ENCODE peak calls at places on chromosomes 7 and 10, in six cellular contexts. One of them, this sample, is unnamed.

GRCh38 chr7:106795171-106795876 is 69.8 kb upstream of the PIK3CG start:
- DNase-seq in mesendoderm: no peak
- DNase-seq in H9: no peak
- DNase-seq in mesenchymal stem cell: no peak
- DNase-seq in neuronal stem cell: no peak
- DNase-seq in trophoblast cell: no peak
- DNase-seq in this sample: no peak

GRCh38 chr7:27922907-27923306 is 182.9 kb downstream of the TAX1BP1 start:
- DNase-seq in mesendoderm: peak
- DNase-seq in neuronal stem cell: no peak
- DNase-seq in mesenchymal stem cell: no peak
- DNase-seq in trophoblast cell: no peak
- DNase-seq in H9: no peak
- DNase-seq in this sample: no peak

GRCh38 chr7:98617051-98617959 is at the start of gene NPTX2:
- DNase-seq in mesendoderm: peak
- DNase-seq in trophoblast cell: no peak
- DNase-seq in neuronal stem cell: peak
- DNase-seq in mesenchymal stem cell: no peak
- DNase-seq in H9: peak
- DNase-seq in this sample: no peak

GRCh38 chr7:75735059-75735458 is 3.7 kb downstream of the HIP1 start:
- DNase-seq in mesenchymal stem cell: no peak
- DNase-seq in H9: no peak
- DNase-seq in mesendoderm: no peak
- DNase-seq in trophoblast cell: peak
- DNase-seq in neuronal stem cell: no peak
- DNase-seq in this sample: no peak

GRCh38 chr7:151940048-151940845 is 16.0 kb upstream of the GALNTL5 start:
- DNase-seq in neuronal stem cell: no peak
- DNase-seq in H9: no peak
- DNase-seq in trophoblast cell: no peak
- DNase-seq in mesendoderm: no peak
- DNase-seq in mesenchymal stem cell: peak
- DNase-seq in this sample: peak

GRCh38 chr10:110498982-110499795 is 1.5 kb downstream of the DUSP5 start:
- DNase-seq in H9: peak
- DNase-seq in mesenchymal stem cell: peak
- DNase-seq in neuronal stem cell: no peak
- DNase-seq in trophoblast cell: no peak
- DNase-seq in mesendoderm: peak
- DNase-seq in this sample: peak

GRCh38 chr7:81414411-81414810 is 355.4 kb downstream of the HGF start:
- DNase-seq in mesendoderm: no peak
- DNase-seq in H9: no peak
- DNase-seq in trophoblast cell: no peak
- DNase-seq in mesenchymal stem cell: no peak
- DNase-seq in neuronal stem cell: no peak
- DNase-seq in this sample: no peak

GRCh38 chr7:129262333-129262732 is 37.5 kb downstream of the AHCYL2 start:
- DNase-seq in mesendoderm: no peak
- DNase-seq in H9: no peak
- DNase-seq in trophoblast cell: no peak
- DNase-seq in neuronal stem cell: no peak
- DNase-seq in mesenchymal stem cell: peak
- DNase-seq in this sample: no peak

GRCh38 chr7:73823257-73823656 is 7.5 kb upstream of the CLDN4 start:
- DNase-seq in neuronal stem cell: no peak
- DNase-seq in trophoblast cell: no peak
- DNase-seq in mesendoderm: no peak
- DNase-seq in mesenchymal stem cell: no peak
- DNase-seq in H9: no peak
- DNase-seq in this sample: no peak

GRCh38 chr10:122086416-122087240 is 97.7 kb downstream of the TACC2 start:
- DNase-seq in mesendoderm: no peak
- DNase-seq in H9: no peak
- DNase-seq in trophoblast cell: no peak
- DNase-seq in mesenchymal stem cell: no peak
- DNase-seq in neuronal stem cell: no peak
- DNase-seq in this sample: no peak

GRCh38 chr10:122083478-122084025 is 94.6 kb downstream of the TACC2 start:
- DNase-seq in H9: no peak
- DNase-seq in neuronal stem cell: no peak
- DNase-seq in trophoblast cell: no peak
- DNase-seq in mesenchymal stem cell: no peak
- DNase-seq in mesendoderm: no peak
- DNase-seq in this sample: no peak

GRCh38 chr10:122084286-122085041 is 95.5 kb downstream of the TACC2 start:
- DNase-seq in neuronal stem cell: no peak
- DNase-seq in mesenchymal stem cell: no peak
- DNase-seq in H9: no peak
- DNase-seq in trophoblast cell: no peak
- DNase-seq in mesendoderm: no peak
- DNase-seq in this sample: no peak

GRCh38 chr10:122087436-122087835 is 98.5 kb downstream of the TACC2 start:
- DNase-seq in neuronal stem cell: no peak
- DNase-seq in mesendoderm: no peak
- DNase-seq in H9: no peak
- DNase-seq in mesenchymal stem cell: no peak
- DNase-seq in trophoblast cell: no peak
- DNase-seq in this sample: no peak

DNA sequence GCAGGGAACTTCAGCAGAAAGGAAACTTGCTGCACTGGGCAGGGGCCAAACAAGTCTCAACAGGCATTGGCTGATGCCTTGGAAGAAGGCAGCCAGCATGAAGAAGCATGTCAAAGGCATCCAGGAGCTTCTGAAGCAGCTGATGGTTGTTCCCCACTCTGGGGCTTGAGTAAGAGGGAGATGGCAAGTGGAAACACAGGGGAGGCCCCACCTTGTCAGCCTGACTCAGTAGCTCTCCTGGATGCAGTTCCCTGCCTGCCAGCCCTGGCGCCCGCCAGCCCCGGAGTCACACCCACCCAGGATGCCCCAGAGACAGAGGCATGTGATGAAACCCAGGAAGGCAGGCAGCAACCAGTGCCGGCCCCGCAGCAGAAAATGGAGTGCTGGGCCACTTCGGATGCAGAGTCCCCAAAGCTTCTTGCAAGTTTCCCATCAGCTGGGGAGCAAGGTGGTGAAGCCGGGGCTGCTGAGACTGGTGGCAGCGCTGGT is 96.5 kb downstream of the TACC2 start:
- DNase-seq in H9: no peak
- DNase-seq in mesendoderm: no peak
- DNase-seq in trophoblast cell: no peak
- DNase-seq in mesenchymal stem cell: no peak
- DNase-seq in neuronal stem cell: no peak
- DNase-seq in this sample: no peak
- H4K8ac ChIP-seq in H9: no peak
- H4K8ac ChIP-seq in mesendoderm: no peak
- H4K8ac ChIP-seq in trophoblast cell: no peak
- H4K8ac ChIP-seq in mesenchymal stem cell: no peak
- H4K8ac ChIP-seq in neuronal stem cell: no peak
- H4K8ac ChIP-seq in this sample: no peak

GRCh38 chr10:48572414-48572813 is 32.5 kb downstream of the ARHGAP22 start:
- DNase-seq in mesenchymal stem cell: no peak
- DNase-seq in neuronal stem cell: no peak
- DNase-seq in trophoblast cell: no peak
- DNase-seq in mesendoderm: no peak
- DNase-seq in H9: no peak
- DNase-seq in this sample: peak
- H4K8ac ChIP-seq in mesenchymal stem cell: no peak
- H4K8ac ChIP-seq in neuronal stem cell: no peak
- H4K8ac ChIP-seq in trophoblast cell: no peak
- H4K8ac ChIP-seq in mesendoderm: no peak
- H4K8ac ChIP-seq in H9: no peak
- H4K8ac ChIP-seq in this sample: no peak

GRCh38 chr10:60942604-60943269 is 1.2 kb downstream of the RHOBTB1 start:
- DNase-seq in mesendoderm: no peak
- DNase-seq in mesenchymal stem cell: peak
- DNase-seq in H9: no peak
- DNase-seq in trophoblast cell: no peak
- DNase-seq in neuronal stem cell: no peak
- DNase-seq in this sample: peak

GRCh38 chr10:60942134-60942533 is 1.9 kb downstream of the RHOBTB1 start:
- DNase-seq in trophoblast cell: no peak
- DNase-seq in mesendoderm: no peak
- DNase-seq in mesenchymal stem cell: no peak
- DNase-seq in H9: no peak
- DNase-seq in neuronal stem cell: no peak
- DNase-seq in this sample: no peak

GRCh38 chr10:60944159-60944909 is at the start of gene RHOBTB1:
- DNase-seq in mesendoderm: peak
- DNase-seq in mesenchymal stem cell: peak
- DNase-seq in trophoblast cell: peak
- DNase-seq in H9: peak
- DNase-seq in neuronal stem cell: peak
- DNase-seq in this sample: peak

GRCh38 chr10:60944910-60945297 is 919 bp upstream of the RHOBTB1 start:
- DNase-seq in mesendoderm: no peak
- DNase-seq in neuronal stem cell: no peak
- DNase-seq in H9: no peak
- DNase-seq in trophoblast cell: no peak
- DNase-seq in mesenchymal stem cell: no peak
- DNase-seq in this sample: no peak

DNA sequence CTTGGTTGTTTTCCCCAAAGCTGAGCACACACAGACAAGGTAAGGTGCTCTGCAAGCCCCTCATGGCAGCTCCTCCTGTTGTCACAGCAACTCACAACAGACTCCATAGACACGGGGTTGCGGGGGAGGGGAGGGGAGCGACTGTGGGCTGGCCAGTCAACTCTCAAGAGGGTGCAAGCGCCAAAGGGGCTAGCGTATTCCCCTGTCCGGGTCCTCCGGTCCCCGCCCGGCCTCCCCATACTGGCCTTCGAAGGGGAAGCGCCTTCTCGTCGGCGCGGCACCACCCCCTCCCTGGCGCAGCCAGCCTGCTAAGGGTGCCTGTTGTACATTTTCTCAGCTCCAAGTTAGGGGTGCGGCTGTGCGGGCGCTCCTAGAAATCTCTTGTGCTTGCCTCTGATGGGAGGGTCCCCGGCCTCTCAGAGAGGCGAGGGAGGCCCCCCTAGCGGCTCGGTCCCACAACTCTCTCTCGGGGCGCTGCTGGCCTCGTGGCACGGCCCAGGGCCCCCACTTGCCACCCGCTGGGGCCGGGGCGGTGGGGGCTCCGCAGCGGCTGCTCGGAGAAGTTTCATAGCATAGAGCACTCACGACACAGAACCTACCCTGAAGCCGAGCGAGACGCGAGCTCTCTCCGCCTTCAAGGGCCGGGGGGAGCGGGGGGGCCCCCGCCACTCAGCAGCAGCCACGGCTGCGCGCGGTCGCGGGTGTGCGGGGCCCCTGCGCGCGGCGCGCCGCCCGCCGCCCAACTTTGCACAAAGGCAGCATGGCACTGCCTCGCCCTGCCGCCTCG is 420 bp downstream of the RHOBTB1 start:
- DNase-seq in mesendoderm: peak
- DNase-seq in neuronal stem cell: peak
- DNase-seq in H9: peak
- DNase-seq in trophoblast cell: no peak
- DNase-seq in mesenchymal stem cell: peak
- DNase-seq in this sample: peak
- H4K8ac ChIP-seq in mesendoderm: no peak
- H4K8ac ChIP-seq in neuronal stem cell: no peak
- H4K8ac ChIP-seq in H9: no peak
- H4K8ac ChIP-seq in trophoblast cell: peak
- H4K8ac ChIP-seq in mesenchymal stem cell: peak
- H4K8ac ChIP-seq in this sample: peak

GRCh38 chr7:711093-711966 is 15.2 kb upstream of the DNAAF5 start:
- DNase-seq in trophoblast cell: no peak
- DNase-seq in mesenchymal stem cell: no peak
- DNase-seq in H9: no peak
- DNase-seq in mesendoderm: no peak
- DNase-seq in neuronal stem cell: no peak
- DNase-seq in this sample: no peak
- H4K8ac ChIP-seq in trophoblast cell: no peak
- H4K8ac ChIP-seq in mesenchymal stem cell: peak
- H4K8ac ChIP-seq in H9: no peak
- H4K8ac ChIP-seq in mesendoderm: no peak
- H4K8ac ChIP-seq in neuronal stem cell: no peak
- H4K8ac ChIP-seq in this sample: no peak

GRCh38 chr10:21526952-21527633 is 1.6 kb upstream of the SKIDA1 start:
- DNase-seq in trophoblast cell: peak
- DNase-seq in neuronal stem cell: no peak
- DNase-seq in mesenchymal stem cell: peak
- DNase-seq in H9: peak
- DNase-seq in mesendoderm: peak
- DNase-seq in this sample: peak
- H4K8ac ChIP-seq in trophoblast cell: peak
- H4K8ac ChIP-seq in neuronal stem cell: no peak
- H4K8ac ChIP-seq in mesenchymal stem cell: peak
- H4K8ac ChIP-seq in H9: no peak
- H4K8ac ChIP-seq in mesendoderm: peak
- H4K8ac ChIP-seq in this sample: peak

GRCh38 chr7:881441-882234 is 5.3 kb downstream of the GET4 start:
- DNase-seq in mesendoderm: no peak
- DNase-seq in H9: no peak
- DNase-seq in neuronal stem cell: no peak
- DNase-seq in trophoblast cell: no peak
- DNase-seq in mesenchymal stem cell: no peak
- DNase-seq in this sample: no peak

GRCh38 chr7:884191-885003 is 8.0 kb downstream of the GET4 start:
- DNase-seq in neuronal stem cell: no peak
- DNase-seq in trophoblast cell: no peak
- DNase-seq in mesenchymal stem cell: no peak
- DNase-seq in mesendoderm: no peak
- DNase-seq in H9: no peak
- DNase-seq in this sample: no peak

GRCh38 chr7:880450-880849 is 4.1 kb downstream of the GET4 start:
- DNase-seq in neuronal stem cell: no peak
- DNase-seq in mesenchymal stem cell: no peak
- DNase-seq in mesendoderm: no peak
- DNase-seq in H9: no peak
- DNase-seq in trophoblast cell: no peak
- DNase-seq in this sample: no peak

GRCh38 chr7:883029-884021 is 7.0 kb downstream of the GET4 start:
- DNase-seq in H9: no peak
- DNase-seq in neuronal stem cell: no peak
- DNase-seq in trophoblast cell: no peak
- DNase-seq in mesendoderm: no peak
- DNase-seq in mesenchymal stem cell: no peak
- DNase-seq in this sample: no peak

GRCh38 chr7:882336-883028 is 6.1 kb downstream of the GET4 start:
- DNase-seq in mesendoderm: no peak
- DNase-seq in neuronal stem cell: no peak
- DNase-seq in H9: no peak
- DNase-seq in trophoblast cell: no peak
- DNase-seq in mesenchymal stem cell: no peak
- DNase-seq in this sample: no peak
- H4K8ac ChIP-seq in mesendoderm: no peak
- H4K8ac ChIP-seq in neuronal stem cell: no peak
- H4K8ac ChIP-seq in H9: no peak
- H4K8ac ChIP-seq in trophoblast cell: no peak
- H4K8ac ChIP-seq in mesenchymal stem cell: no peak
- H4K8ac ChIP-seq in this sample: no peak

This sample was measured in IMR-90.